ENCODE peak calls at places on chromosomes 12 and 14, in five cellular contexts. L is neural progenitor cell, S is left lung, D is left ventricle myocardium inferior, K is neuronal stem cell. U is an unnamed sample.

GRCh38 chr12:30564394-30564793 is 131.3 kb downstream of the IPO8 start:
- DNase-seq in D (no peak), K (no peak), L (no peak), S (no peak), U (no peak)

GRCh38 chr12:685388-685787 is 22.1 kb upstream of the NINJ2 start:
- DNase-seq in L (no peak), D (no peak), K (no peak), S (no peak), U (no peak)

GRCh38 chr14:65184032-65184764 is 81.9 kb upstream of the MAX start:
- DNase-seq in K (no peak), L (no peak), D (no peak), S (no peak), U (no peak)

GRCh38 chr12:24479131-24479530 is 469.8 kb downstream of the BCAT1 start:
- DNase-seq in S (no peak), K (no peak), L (no peak), D (no peak), U (no peak)

GRCh38 chr12:102964872-102965271 is 7.4 kb downstream of the ASCL1 start:
- DNase-seq in L (peak; percentile 80), K (no peak), S (no peak), D (no peak), U (peak; percentile 49)

GRCh38 chr14:76386922-76387782 is 11.2 kb downstream of the ESRRB start:
- DNase-seq in K (peak; percentile 80), S (peak; percentile 51), D (peak; percentile 47), L (peak; percentile 88), U (peak; percentile 59)

GRCh38 chr14:105209646-105210045 is 28.5 kb upstream of the NUDT14 start:
- DNase-seq in S (no peak), L (no peak), D (no peak), K (no peak), U (no peak)

GRCh38 chr12:112686373-112686772 is 105.2 kb upstream of the RPH3A start:
- DNase-seq in D (no peak), S (no peak), K (no peak), L (no peak), U (no peak)

GRCh38 chr12:26124491-26125450 is at the start of gene BHLHE41:
- DNase-seq in K (peak; percentile 51), D (peak; percentile 84), L (peak; percentile 76), S (peak; percentile 75), U (peak; percentile 86)

GRCh38 chr12:29957835-29958234 is 174.1 kb upstream of the TMTC1 start:
- DNase-seq in K (no peak), D (no peak), S (no peak), L (no peak), U (no peak)

DNA sequence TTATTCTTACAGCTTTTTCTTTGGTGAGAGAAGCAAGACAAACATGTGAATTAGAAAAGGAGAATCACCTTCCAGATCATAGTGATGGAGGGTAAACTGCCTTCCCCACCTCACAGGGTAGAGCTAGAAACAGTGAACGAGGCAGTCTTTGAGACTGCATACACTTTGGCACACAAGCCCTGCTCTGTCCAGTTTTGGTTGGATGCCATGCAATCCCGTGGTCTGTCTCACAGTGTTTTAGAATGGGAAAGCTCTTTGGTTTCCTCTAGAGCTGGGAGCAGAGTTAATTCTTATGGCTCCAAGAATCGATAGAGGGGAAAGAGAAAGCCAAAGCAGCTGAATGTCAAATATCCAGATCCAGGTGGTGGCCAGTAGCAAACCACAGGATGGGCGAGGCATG is 21.9 kb downstream of the TDP1 start:
- DNase-seq in L (no peak), D (no peak), S (no peak), K (no peak), U (no peak)
- H3K36me3 ChIP-seq in L (peaks cover 5% of the 10 kb centered on the region), D (peaks cover 44% of the 10 kb centered on the region), S (peaks cover 56% of the 10 kb centered on the region), K (peaks cover 97% of the 10 kb centered on the region), U (peaks cover 58% of the 10 kb centered on the region)

DNA sequence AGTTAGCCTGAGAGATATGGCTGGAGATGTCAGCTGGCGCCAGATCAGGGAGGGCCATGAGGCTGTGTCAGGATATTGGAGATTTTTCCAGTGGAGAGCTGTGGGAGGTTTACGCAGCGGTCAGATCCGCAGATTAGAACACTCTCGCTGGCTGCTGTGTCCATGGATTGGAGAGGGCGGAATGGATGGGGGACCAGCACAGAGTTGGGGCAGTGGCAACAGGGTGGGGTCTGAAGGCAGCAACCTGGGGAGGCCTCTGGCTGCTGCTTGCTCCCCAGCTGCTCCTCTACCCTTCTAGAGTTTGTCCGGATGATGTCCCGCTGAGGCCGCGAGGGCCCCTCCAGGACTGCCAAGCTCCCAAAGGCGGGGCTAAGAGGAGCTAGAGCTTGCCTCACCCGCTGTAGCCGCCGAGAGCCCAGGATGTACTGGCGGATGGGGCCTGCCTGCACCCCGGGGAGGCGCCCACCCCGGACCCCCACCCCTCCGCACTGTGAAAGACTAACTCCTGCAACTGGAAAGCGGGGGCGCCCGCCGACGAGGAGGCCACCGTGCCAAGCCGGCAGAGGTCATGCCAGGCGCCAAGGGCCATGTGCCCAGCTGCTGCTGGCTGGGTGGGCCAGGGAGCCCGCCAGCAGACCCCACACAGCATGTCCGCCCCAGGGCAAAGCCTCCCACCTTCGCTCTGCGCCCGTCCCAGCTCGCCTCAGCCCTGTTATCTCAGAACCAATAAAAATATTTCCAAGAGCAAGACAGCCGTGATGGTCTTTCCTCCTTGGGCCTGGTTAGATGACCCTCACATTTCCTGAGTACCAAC is 20.2 kb upstream of the MLEC start:
- DNase-seq in K (no peak), D (no peak), L (no peak), S (no peak), U (peak; percentile 10)
- H3K4me1 ChIP-seq in K (peaks cover 15% of the 10 kb centered on the region), D (peaks cover 6% of the 10 kb centered on the region), L (peaks cover 17% of the 10 kb centered on the region), S (no peaks in the 10 kb centered on the region), U (no peaks in the 10 kb centered on the region)

GRCh38 chr14:94773682-94774211 is 3.8 kb upstream of the GSC start:
- DNase-seq in K (no peak), D (no peak), L (peak; percentile 79), S (no peak), U (no peak)
- H3K27me3 ChIP-seq in K (peaks cover 18% of the 10 kb centered on the region), D (peaks cover 100% of the 10 kb centered on the region), L (peaks cover 100% of the 10 kb centered on the region), S (peaks cover 100% of the 10 kb centered on the region), U (peaks cover 99% of the 10 kb centered on the region)

GRCh38 chr14:92135269-92135668 is 13.5 kb downstream of the CPSF2 start:
- DNase-seq in S (no peak), L (peak; percentile 4), D (no peak), K (no peak), U (no peak)
- H3K36me3 ChIP-seq in S (peaks cover 100% of the 10 kb centered on the region), L (peaks cover 67% of the 10 kb centered on the region), D (peaks cover 99% of the 10 kb centered on the region), K (peaks cover 98% of the 10 kb centered on the region), U (peaks cover 99% of the 10 kb centered on the region)

GRCh38 chr12:121294151-121294889 is 2.2 kb downstream of the CAMKK2 start:
- DNase-seq in D (no peak), S (no peak), L (no peak), K (no peak), U (no peak)
- H3K4me1 ChIP-seq in D (peaks cover 57% of the 10 kb centered on the region), S (peaks cover 18% of the 10 kb centered on the region), L (peaks cover 7% of the 10 kb centered on the region), K (peaks cover 7% of the 10 kb centered on the region), U (peaks cover 41% of the 10 kb centered on the region)

DNA sequence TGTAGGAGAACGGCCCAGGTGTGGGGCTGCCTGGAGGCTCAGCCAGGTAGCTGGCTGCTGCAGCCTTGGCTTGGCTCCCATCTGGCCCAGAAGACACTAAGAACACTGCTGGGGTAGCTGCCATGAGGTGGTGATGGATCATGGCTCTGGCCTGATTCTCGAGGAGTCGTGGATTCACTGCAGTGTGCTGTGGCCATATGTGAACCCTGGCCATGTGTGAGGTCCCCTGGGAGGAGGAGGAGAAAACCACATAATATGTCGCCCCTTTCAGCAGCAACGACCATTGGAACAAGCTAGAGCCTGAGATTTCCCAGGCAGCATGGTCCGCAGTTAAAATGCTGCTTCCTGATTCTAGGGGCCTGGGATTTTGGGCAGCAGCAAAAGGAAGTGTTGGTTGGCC is 4.0 kb upstream of the PRMT8 start:
- DNase-seq in K (no peak), L (no peak), D (no peak), S (no peak), U (no peak)
- H3K27me3 ChIP-seq in K (no peaks in the 10 kb centered on the region), L (peaks cover 45% of the 10 kb centered on the region), D (peaks cover 80% of the 10 kb centered on the region), S (peaks cover 64% of the 10 kb centered on the region), U (peaks cover 42% of the 10 kb centered on the region)

GRCh38 chr12:109099426-109100020 is 2.1 kb downstream of the UNG start:
- DNase-seq in K (no peak), S (no peak), D (no peak), L (no peak), U (no peak)
- H3K36me3 ChIP-seq in K (peaks cover 61% of the 10 kb centered on the region), S (peaks cover 32% of the 10 kb centered on the region), D (peaks cover 42% of the 10 kb centered on the region), L (peaks cover 3% of the 10 kb centered on the region), U (peaks cover 37% of the 10 kb centered on the region)

GRCh38 chr14:31207746-31208545 is at the start of gene HECTD1:
- DNase-seq in S (peak; percentile 92), K (peak; percentile 90), L (peak; percentile 96), D (peak; percentile 91), U (peak; percentile 94)

GRCh38 chr14:31204593-31205534 is 2.7 kb downstream of the HECTD1 start:
- DNase-seq in K (no peak), S (no peak), D (no peak), L (no peak), U (no peak)

GRCh38 chr14:31207287-31207745 is 277 bp downstream of the HECTD1 start:
- DNase-seq in K (no peak), D (no peak), L (no peak), S (no peak), U (no peak)

GRCh38 chr14:31205681-31206535 is 1.7 kb downstream of the HECTD1 start:
- DNase-seq in L (peak; percentile 35), S (no peak), K (no peak), D (no peak), U (no peak)

DNA sequence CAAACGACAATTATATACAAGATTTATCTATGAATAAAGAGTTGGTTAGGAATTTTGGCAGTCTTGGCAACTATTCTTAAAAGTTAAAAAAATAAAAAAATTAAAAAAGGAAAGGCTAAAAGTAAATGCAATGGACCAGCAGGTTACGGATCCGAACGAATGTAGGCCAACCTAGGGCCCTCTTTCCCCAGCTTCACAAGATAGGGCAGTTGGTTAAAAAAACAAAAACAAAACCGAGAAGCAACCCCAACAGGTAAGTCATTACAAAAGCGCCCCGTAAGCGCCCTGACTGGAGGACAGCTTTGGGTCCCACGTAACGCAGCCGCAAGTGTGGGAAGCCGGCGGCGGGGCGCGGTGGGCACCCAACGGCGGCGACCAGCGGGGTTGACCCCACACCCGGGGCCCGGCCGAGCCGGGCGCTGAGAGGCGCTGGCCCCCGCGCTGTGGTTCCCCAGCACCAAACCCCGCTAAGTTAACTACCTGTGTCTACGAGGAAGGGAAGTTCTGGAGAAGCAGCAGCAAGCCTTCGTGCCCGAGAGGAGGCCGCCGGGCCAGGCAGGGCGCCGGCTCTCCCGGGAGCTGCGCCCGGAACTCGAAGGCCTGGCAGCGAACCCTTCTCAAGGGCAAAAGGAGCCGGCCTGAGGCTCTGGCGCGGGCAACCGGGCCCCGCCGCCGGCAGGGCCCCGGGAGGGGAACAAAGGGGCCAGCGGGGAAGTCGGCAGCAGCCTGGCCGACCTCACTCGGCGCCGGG is 882 bp downstream of the HECTD1 start:
- DNase-seq in K (no peak), S (peak; percentile 42), L (peak; percentile 43), D (peak; percentile 33), U (peak; percentile 57)
- H3K4me1 ChIP-seq in K (peaks cover 5% of the 10 kb centered on the region), S (peaks cover 13% of the 10 kb centered on the region), L (peaks cover 27% of the 10 kb centered on the region), D (peaks cover 56% of the 10 kb centered on the region), U (peaks cover 34% of the 10 kb centered on the region)

GRCh38 chr12:114478891-114479290 is 72.9 kb upstream of the TBX5 start:
- DNase-seq in D (no peak), K (no peak), L (peak; percentile 15), S (no peak), U (no peak)
- H3K27me3 ChIP-seq in D (peaks cover 85% of the 10 kb centered on the region), K (peaks cover 23% of the 10 kb centered on the region), L (peaks cover 99% of the 10 kb centered on the region), S (peaks cover 92% of the 10 kb centered on the region), U (peaks cover 74% of the 10 kb centered on the region)